ENCODE peak calls at places on chromosome 18, in four cellular contexts. I is H9, V is tibial artery, J is upper lobe of right lung. G is an unnamed sample.

GRCh38 chr18:3604626-3605408 is 154.8 kb downstream of the TGIF1 start:
- DNase-seq in J (no peak), V (no peak), I (no peak), G (no peak)

GRCh38 chr18:25253779-25254178 is 98.2 kb downstream of the ZNF521 start:
- DNase-seq in I (no peak), V (no peak), J (no peak), G (no peak)

GRCh38 chr18:28916436-28916835 is 739.5 kb upstream of the CDH2 start:
- DNase-seq in I (no peak), V (no peak), J (no peak), G (no peak)

GRCh38 chr18:57931038-57931437 is 113.0 kb upstream of the NEDD4L start:
- DNase-seq in I (no peak), J (no peak), V (no peak), G (no peak)

GRCh38 chr18:68532328-68532885 is 182.5 kb downstream of the TMX3 start:
- DNase-seq in V (no peak), I (no peak), J (no peak), G (no peak)

GRCh38 chr18:77634495-77634894 is 384.8 kb downstream of the GALR1 start:
- DNase-seq in V (no peak), I (no peak), J (no peak), G (no peak)

GRCh38 chr18:55179460-55180195 is 220.4 kb upstream of the CCDC68 start:
- DNase-seq in J (no peak), V (no peak), I (no peak), G (no peak)

GRCh38 chr18:60047556-60047955 is 147.8 kb downstream of the PMAIP1 start:
- DNase-seq in J (no peak), V (no peak), I (no peak), G (no peak)

GRCh38 chr18:3453540-3454364 is 3.8 kb downstream of the TGIF1 start:
- DNase-seq in V (peak; percentile 83), J (peak; percentile 67), I (no peak), G (peak; percentile 51)

GRCh38 chr18:59376351-59376935 is 17.4 kb upstream of the LMAN1 start:
- DNase-seq in V (no peak), I (no peak), J (no peak), G (no peak)

GRCh38 chr18:657998-658946 is 819 bp downstream of the TYMS start:
- DNase-seq in J (peak; percentile 86), V (peak; percentile 85), I (peak; percentile 92), G (peak; percentile 85)

GRCh38 chr18:31371970-31372369 is 4.6 kb upstream of the DSG4 start:
- DNase-seq in I (no peak), J (no peak), V (no peak), G (no peak)

GRCh38 chr18:42604820-42605219 is 510.7 kb downstream of the RIT2 start:
- DNase-seq in J (no peak), I (no peak), V (no peak), G (no peak)
- H3K27ac ChIP-seq in J (no peak overlapping the region), I (no peak overlapping the region), V (no peak overlapping the region), G (no peak overlapping the region)

DNA sequence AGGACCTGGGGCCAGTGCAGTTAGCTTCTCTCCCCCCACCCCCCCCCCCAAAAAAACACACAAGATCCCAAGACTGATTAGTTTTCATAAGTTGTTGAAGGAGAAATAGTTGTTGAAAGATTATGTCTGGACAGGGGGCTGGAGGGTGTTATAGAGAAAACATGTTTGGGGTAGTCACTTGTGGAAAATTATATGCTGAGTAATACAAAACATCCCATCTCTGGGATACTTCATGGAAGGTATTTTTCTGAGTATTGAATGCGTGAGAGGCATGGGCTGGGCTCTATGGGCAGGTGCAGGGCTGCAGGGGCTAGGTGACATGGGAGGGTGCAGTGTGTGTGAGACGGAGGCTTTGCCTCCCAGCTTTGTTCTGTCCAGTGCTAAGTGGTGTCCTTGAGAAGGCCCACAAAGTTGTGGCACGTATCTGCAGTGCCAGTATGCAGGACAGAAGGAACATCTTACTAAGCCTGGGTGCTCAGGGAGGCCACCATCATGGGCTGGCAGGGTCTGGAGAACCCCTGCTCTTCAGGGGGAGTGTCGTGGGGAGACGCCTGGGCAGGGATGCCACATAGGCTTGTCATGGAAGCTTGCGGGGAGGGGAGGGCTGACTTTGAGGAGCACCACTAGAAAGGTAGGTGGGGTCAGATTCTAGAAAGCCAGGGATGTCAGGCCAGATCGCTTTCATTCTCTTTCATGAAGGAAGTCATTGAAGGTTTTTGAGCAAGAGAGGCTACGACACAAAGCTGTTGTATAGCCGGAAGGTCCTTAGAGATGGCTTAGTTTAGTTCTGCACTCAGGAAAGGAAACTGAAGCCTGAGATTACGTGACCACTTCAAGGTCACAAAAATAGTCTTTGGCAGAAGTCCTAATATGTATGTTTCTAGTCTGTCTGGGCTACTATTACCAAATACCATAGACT is 232.0 kb downstream of the LDLRAD4 start:
- DNase-seq in J (no peak), I (no peak), V (peak; percentile 51), G (no peak)
- H3K27ac ChIP-seq in J (no peak overlapping the region), I (no peak overlapping the region), V (peak overlapping the region; percentile 28), G (no peak overlapping the region)

GRCh38 chr18:10453885-10454772 is at the start of gene APCDD1:
- DNase-seq in J (peak; percentile 88), V (peak; percentile 87), I (peak; percentile 85), G (peak; percentile 80)

GRCh38 chr18:10455726-10456453 is 1.5 kb downstream of the APCDD1 start:
- DNase-seq in J (no peak), I (peak; percentile 42), V (no peak), G (no peak)

GRCh38 chr18:10450986-10451385 is 3.4 kb upstream of the APCDD1 start:
- DNase-seq in J (no peak), I (no peak), V (no peak), G (no peak)

GRCh38 chr18:10454800-10455550 is 540 bp downstream of the APCDD1 start:
- DNase-seq in J (peak; percentile 82), I (peak; percentile 45), V (peak; percentile 70), G (peak; percentile 70)

DNA sequence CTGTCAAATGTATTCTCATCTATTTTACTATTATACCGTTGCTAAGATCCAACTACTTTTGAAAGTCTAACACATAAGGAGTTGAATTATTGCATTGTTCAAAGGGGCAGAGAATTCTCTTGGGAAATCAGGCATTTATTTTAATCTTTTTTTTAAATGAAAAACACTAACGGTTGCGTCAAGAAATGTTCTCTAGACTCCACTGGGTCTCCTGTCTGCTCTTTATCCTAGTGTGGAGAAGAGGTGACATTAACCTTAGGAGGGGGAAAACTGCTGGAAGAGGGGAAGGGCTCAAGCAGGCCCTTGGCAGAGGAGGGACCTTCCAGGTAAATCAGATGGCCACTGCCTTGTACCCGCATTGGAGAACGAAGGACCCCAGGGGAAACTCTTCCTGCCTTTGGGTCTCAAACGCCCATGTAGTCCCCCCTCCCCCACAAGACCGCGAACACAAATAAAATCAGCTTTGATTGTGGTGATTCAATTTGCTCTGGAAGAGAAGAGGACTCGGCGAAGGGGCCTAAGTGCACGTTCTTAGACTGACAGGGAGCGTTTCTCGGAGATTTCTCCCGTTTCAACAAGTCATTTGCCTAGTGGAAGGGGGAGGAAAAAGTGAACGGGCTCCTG is 1.1 kb upstream of the APCDD1 start:
- DNase-seq in V (no peak), J (no peak), I (no peak), G (no peak)
- H3K27ac ChIP-seq in V (peak overlapping the region; percentile 89), J (peak overlapping the region; percentile 85), I (no peak overlapping the region), G (peak overlapping the region; percentile 82)

DNA sequence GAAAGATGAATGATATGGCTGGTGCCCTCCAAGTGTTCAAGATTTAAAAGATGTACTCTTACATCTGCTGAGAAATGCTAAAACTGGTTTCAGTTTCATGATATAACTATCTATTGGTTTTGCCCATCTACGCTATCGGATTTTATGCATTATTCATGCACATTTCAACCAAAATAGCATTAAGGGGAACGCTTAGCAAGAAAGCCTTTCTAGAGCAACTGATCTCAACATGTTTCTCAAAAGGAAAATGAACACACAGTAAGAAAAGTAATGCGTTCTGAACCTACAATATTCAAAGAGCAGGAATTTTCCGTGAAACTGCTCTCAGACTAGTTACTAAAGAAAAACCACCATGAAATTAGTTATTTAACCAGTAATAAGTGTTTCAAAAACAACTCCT is 94.0 kb downstream of the CABYR start:
- DNase-seq in J (no peak), I (no peak), V (no peak), G (no peak)
- H3K27ac ChIP-seq in J (no peak overlapping the region), I (no peak overlapping the region), V (peak overlapping the region; percentile 14), G (no peak overlapping the region)

GRCh38 chr18:63213936-63214671 is 105.5 kb downstream of the BCL2 start:
- DNase-seq in V (no peak), J (no peak), I (no peak), G (no peak)
- H3K27ac ChIP-seq in V (no peak overlapping the region), J (no peak overlapping the region), I (no peak overlapping the region), G (no peak overlapping the region)

DNA sequence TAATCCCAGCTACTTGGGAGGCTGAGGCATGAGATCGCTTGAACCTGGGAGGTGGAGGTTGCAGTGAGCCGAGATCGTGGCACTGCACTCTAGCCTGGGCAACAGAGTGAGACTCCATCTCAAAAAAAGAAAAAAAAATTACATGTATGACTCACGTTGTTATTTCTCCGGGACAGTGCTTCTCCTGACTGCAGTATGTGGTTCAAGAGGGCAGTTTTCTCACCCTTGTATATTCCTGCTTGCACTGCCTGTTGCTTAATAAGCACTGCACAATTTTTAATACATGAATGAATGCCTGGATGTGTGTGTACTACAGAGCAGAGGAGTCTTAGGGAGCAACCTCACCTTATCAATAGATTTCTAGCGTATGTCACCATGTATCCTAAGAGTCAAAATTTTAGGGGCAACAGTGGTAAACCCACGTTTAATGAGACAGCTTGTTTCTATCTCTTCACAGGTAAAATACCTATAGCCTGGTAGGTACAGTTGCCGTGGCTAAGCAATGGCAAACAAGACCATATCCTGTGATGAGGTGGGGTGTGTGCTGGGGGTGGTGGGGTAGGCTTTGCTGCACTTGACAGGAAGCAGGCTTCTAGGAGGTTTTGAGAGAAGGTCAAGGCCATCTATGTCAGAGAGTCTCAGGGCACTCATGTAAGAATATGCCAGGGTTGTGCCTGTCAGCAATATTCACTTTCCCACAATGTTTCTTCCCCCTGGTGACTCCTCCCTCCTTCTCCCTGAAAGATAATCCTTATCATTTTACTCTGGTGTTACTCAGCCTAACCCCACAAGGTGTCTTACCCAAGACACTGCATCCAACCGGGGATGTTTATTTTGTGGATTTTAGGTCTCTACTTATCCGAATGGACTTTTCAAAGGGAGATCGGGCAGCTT is 36.9 kb upstream of the MEX3C start:
- DNase-seq in J (no peak), V (no peak), I (no peak), G (no peak)
- H3K27ac ChIP-seq in J (no peak overlapping the region), V (no peak overlapping the region), I (no peak overlapping the region), G (no peak overlapping the region)

GRCh38 chr18:46668135-46668534 is 11.1 kb upstream of the LOXHD1 start:
- DNase-seq in J (no peak), V (no peak), I (no peak), G (no peak)
- H3K27ac ChIP-seq in J (no peak overlapping the region), V (no peak overlapping the region), I (no peak overlapping the region), G (no peak overlapping the region)

DNA sequence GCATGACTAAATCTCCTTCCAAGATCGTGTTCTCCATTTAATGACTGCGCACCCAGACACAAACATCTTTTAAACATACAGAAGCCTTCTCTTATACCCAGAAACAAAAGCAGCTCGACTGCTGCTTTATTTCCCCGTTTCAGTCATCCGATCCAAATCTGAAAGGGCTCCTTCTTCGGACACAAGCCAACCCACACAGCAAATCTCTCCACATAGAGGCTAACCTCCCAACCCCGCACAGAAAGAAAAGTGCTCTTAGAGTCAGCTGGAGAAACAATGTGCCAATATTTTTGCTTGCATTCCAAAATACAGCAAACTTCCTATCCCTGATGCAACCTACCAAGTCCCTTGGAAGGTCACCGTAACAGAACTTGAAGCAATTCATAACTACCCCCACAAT is 29.1 kb downstream of the GAREM1 start:
- DNase-seq in V (no peak), J (no peak), I (no peak), G (no peak)
- H3K27ac ChIP-seq in V (peak overlapping the region; percentile 21), J (no peak overlapping the region), I (no peak overlapping the region), G (no peak overlapping the region)